ENCODE peak calls at places on chromosomes 16 and 17, in eight cellular contexts. A is adrenal gland, U is epithelial cell of proximal tubule, D is stomach, K is neural progenitor cell, I is upper lobe of right lung, Q is fibroblast of lung, H is fibroblast of the aortic adventitia. Z is an unnamed sample.

GRCh38 chr17:71180801-71181385 is 939.9 kb upstream of the SOX9 start:
- DNase-seq in Q (peak), A (peak), U (peak), I (no peak), D (no peak), K (no peak), H (no peak), Z (no peak)

GRCh38 chr17:21525464-21526130 is 149.4 kb downstream of the KCNJ12 start:
- DNase-seq in Q (no peak), H (no peak), I (no peak), A (no peak), U (no peak), D (no peak), K (no peak), Z (no peak)

GRCh38 chr16:87096746-87097145 is 220.4 kb downstream of the C16orf95 start:
- DNase-seq in U (no peak), K (no peak), D (no peak), I (no peak), A (no peak), Q (no peak), H (no peak), Z (no peak)

GRCh38 chr17:17075037-17075755 is 32.9 kb downstream of the MPRIP start:
- DNase-seq in A (peak), I (peak), U (no peak), K (no peak), H (peak), Q (peak), D (no peak), Z (no peak)

GRCh38 chr16:68646948-68647659 is 2.0 kb downstream of the CDH3 start:
- DNase-seq in I (no peak), H (no peak), D (no peak), K (no peak), Q (no peak), U (no peak), A (no peak), Z (no peak)

GRCh38 chr17:40699880-40700279 is 3.7 kb downstream of the KRT24 start:
- DNase-seq in I (no peak), H (peak), U (no peak), D (no peak), K (no peak), Q (no peak), A (no peak), Z (no peak)

GRCh38 chr16:54287018-54287757 is 601 bp upstream of the IRX3 start:
- DNase-seq in U (no peak), D (no peak), I (peak), K (no peak), A (no peak), H (no peak), Q (no peak), Z (no peak)

GRCh38 chr16:67481561-67482259 is 753 bp upstream of the ATP6V0D1 start:
- DNase-seq in I (peak), U (no peak), K (no peak), H (peak), Q (peak), D (peak), A (peak), Z (no peak)

GRCh38 chr17:83099570-83100181 is 20.3 kb downstream of the METRNL start:
- DNase-seq in A (no peak), Q (peak), I (no peak), K (peak), H (peak), D (peak), U (no peak), Z (no peak)

GRCh38 chr16:54935411-54936085 is 4.9 kb downstream of the IRX5 start:
- DNase-seq in K (no peak), U (no peak), H (peak), A (no peak), I (no peak), Q (no peak), D (no peak), Z (no peak)

GRCh38 chr16:9297437-9298113 is 206.1 kb downstream of the HAPSTR1 start:
- DNase-seq in Q (no peak), H (peak), A (peak), I (no peak), K (peak), U (no peak), D (peak), Z (peak)

GRCh38 chr17:45116434-45117016 is 15.8 kb downstream of the PLCD3 start:
- DNase-seq in D (no peak), H (no peak), K (no peak), Q (no peak), I (no peak), U (no peak), A (no peak), Z (no peak)

GRCh38 chr17:67223924-67224323 is 21.1 kb downstream of the HELZ start:
- DNase-seq in K (no peak), H (no peak), D (no peak), A (no peak), U (no peak), I (no peak), Q (no peak), Z (peak)

GRCh38 chr16:88773812-88774291 is 11.2 kb downstream of the PIEZO1 start:
- DNase-seq in H (peak), A (peak), U (no peak), K (peak), I (peak), Q (peak), D (peak), Z (peak)

GRCh38 chr17:62931101-62931500 is 34.9 kb upstream of the TANC2 start:
- DNase-seq in U (no peak), I (no peak), Q (no peak), K (no peak), D (no peak), A (no peak), H (no peak), Z (no peak)

GRCh38 chr16:3187798-3188674 is at the start of gene OR1F1:
- DNase-seq in Q (peak), H (peak), K (peak), I (no peak), A (no peak), U (no peak), D (no peak), Z (no peak)

GRCh38 chr17:28466521-28467048 is 6.9 kb upstream of the SLC13A2 start:
- DNase-seq in D (no peak), I (no peak), Q (no peak), H (peak), U (no peak), A (no peak), K (no peak), Z (peak)

GRCh38 chr17:43536236-43537088 is 9.7 kb downstream of the ETV4 start:
- DNase-seq in H (peak), Q (peak), D (no peak), A (no peak), K (no peak), I (no peak), U (no peak), Z (no peak)

GRCh38 chr16:87474017-87474416 is 18.8 kb downstream of the ZCCHC14 start:
- DNase-seq in D (no peak), K (no peak), I (no peak), Q (no peak), U (no peak), H (no peak), A (no peak), Z (no peak)

GRCh38 chr17:51045616-51046526 is 74.8 kb downstream of the SPAG9 start:
- DNase-seq in Q (peak), K (peak), H (no peak), U (no peak), D (no peak), A (no peak), I (no peak), Z (no peak)

GRCh38 chr16:86029131-86029741 is 130.3 kb downstream of the IRF8 start:
- DNase-seq in Q (peak), A (no peak), H (peak), U (no peak), D (peak), I (peak), K (no peak), Z (no peak)

GRCh38 chr17:21167303-21167702 is 40.5 kb downstream of the DHRS7B start:
- DNase-seq in K (no peak), U (no peak), D (no peak), I (no peak), A (no peak), Q (peak), H (peak), Z (no peak)

GRCh38 chr17:81429813-81430510 is 34.7 kb downstream of the BAHCC1 start:
- DNase-seq in H (peak), I (no peak), U (no peak), A (no peak), Q (peak), D (no peak), K (peak), Z (no peak)
- TF ChIP-seq CTCF in H (peak), I (no peak), U (no peak), A (no peak), Q (no peak), D (no peak), K (peak), Z (no peak)

DNA sequence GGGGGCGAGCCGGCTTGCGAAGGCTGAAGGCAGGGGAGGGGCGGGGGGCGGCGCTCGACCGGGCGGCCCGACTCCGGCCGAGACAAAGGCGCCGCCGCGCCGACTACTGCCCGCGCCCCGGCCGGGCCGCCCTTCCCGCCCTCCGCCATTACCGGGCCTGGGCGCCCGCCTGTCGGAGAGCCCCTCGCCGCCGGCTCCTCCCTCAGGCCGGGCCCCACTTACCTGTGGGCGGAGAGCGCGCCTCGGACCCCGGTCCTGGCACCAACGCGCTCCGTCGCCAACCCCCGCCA is 286 bp downstream of the SIAH1 start:
- DNase-seq in D (no peak), I (no peak), A (no peak), K (no peak), Q (no peak), U (no peak), H (no peak), Z (peak)
- H3K4me3 ChIP-seq in D (peak), I (peak), A (peak), K (peak), Q (peak), U (peak), H (peak), Z (peak)

GRCh38 chr16:81478294-81478693 is 33.7 kb downstream of the CMIP start:
- DNase-seq in K (no peak), H (no peak), A (no peak), U (no peak), Q (no peak), D (no peak), I (no peak), Z (peak)

GRCh38 chr16:81482329-81483063 is 37.9 kb downstream of the CMIP start:
- DNase-seq in D (no peak), Q (no peak), I (no peak), U (no peak), H (no peak), K (no peak), A (no peak), Z (no peak)

GRCh38 chr16:81483064-81483969 is 38.7 kb downstream of the CMIP start:
- DNase-seq in K (no peak), A (no peak), D (no peak), Q (peak), H (peak), U (no peak), I (no peak), Z (no peak)

GRCh38 chr16:81478876-81479496 is 34.4 kb downstream of the CMIP start:
- DNase-seq in A (peak), Q (no peak), D (peak), H (no peak), K (no peak), I (no peak), U (no peak), Z (no peak)

GRCh38 chr16:81480856-81481821 is 36.5 kb downstream of the CMIP start:
- DNase-seq in H (no peak), U (no peak), A (peak), Q (peak), D (peak), K (no peak), I (peak), Z (peak)
- TF ChIP-seq CTCF in H (no peak), U (peak), A (no peak), Q (no peak), D (no peak), K (no peak), I (no peak), Z (no peak)

DNA sequence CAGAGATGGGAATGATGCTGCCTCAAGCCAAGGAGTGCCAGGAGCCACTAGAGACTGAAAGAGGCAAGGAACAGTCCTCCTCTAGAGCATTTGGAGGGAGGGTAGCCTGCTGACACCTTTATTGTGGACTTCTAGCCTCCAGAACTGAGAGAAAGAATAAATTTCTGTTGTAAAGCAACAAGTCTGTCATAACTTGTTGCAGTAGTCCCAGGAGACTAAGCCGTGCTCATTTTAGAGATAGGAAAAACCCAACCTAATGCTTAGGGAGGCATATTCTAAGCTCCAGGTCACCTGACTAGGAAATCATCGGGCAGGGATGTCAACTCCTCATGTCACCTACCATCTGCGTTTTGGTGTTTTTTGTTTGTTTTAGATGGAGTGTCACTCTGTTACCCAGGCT is 345.4 kb upstream of the EEF2KMT start:
- DNase-seq in U (no peak), H (no peak), I (no peak), A (no peak), Q (no peak), D (no peak), K (no peak), Z (no peak)
- H3K4me3 ChIP-seq in U (no peak), H (no peak), I (no peak), A (no peak), Q (no peak), D (no peak), K (no peak), Z (no peak)

DNA sequence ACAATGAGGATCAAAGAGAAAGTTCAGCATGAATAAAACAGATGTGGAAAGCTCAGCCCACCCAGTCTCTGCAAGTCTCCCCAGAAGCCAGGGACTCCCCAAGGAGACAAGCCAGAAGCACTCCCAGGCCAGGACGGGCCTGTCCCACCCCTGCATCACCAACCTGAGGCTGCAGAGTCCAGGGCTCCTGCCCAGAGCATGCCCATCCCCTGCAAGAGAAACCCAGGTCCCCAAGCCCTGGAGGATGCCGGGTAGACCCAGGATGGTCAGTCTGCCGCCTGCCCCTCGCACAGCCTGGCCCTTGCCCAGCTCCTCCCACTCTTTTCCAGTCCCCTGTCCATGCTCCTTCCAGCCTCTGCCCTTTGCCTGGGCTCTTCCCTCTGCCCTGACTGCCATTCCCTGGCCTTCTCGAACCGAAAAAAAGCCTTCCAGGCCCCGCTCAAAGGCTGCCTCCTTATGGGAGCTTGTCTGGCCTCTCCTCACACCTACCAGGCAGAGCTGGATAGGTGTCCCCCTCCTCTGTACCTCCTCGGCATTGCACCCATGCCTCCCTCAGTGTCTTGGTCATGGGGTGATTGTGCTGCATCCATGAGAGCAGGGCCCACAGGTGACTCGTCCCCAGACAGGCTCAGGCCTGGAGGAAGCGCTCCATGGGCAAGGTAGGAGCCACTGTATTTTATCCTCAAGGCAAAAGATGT is 44.8 kb downstream of the BEAN1 start:
- DNase-seq in U (no peak), H (no peak), Q (no peak), I (no peak), K (no peak), A (no peak), D (no peak), Z (no peak)
- TF ChIP-seq CTCF in U (no peak), H (no peak), Q (no peak), I (no peak), K (peak), A (no peak), D (no peak), Z (no peak)

GRCh38 chr17:2398188-2398587 is 2.7 kb downstream of the MNT start:
- DNase-seq in Q (no peak), K (no peak), D (no peak), A (no peak), H (no peak), I (no peak), U (no peak), Z (no peak)

GRCh38 chr17:2398655-2399571 is 1.9 kb downstream of the MNT start:
- DNase-seq in H (peak), Q (peak), K (peak), A (peak), I (peak), U (no peak), D (peak), Z (peak)

GRCh38 chr17:2396192-2396567 is 4.7 kb downstream of the MNT start:
- DNase-seq in H (no peak), D (no peak), A (no peak), I (peak), K (no peak), Q (no peak), U (no peak), Z (no peak)

GRCh38 chr17:2396568-2397246 is 4.2 kb downstream of the MNT start:
- DNase-seq in D (peak), Q (peak), I (peak), K (peak), U (no peak), A (peak), H (peak), Z (peak)

GRCh38 chr17:2397247-2398171 is 3.4 kb downstream of the MNT start:
- DNase-seq in K (no peak), A (no peak), U (no peak), Q (no peak), I (peak), D (no peak), H (no peak), Z (no peak)
- H3K4me3 ChIP-seq in K (peak), A (no peak), U (peak), Q (no peak), I (peak), D (peak), H (peak), Z (no peak)

DNA sequence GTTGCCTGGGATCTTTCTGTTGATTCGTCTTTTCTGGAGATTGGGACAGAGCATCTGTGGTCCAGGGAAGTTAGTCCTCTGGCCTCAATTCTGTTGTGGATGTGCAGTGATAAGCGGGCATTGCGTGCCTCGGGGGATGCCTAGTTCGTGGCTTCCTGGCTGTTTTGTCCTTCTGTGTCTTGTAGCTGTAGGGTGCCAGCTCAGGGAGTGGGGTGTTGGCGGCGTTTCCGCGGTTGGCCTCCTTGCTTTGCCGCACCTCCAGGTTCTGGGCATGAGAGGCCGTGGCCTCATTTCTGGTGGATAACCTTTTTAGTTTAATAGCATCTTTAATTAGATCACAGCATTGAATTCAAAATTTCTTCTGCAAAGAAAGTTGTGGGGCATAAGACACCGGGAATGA is 1.4 kb upstream of the JPT2 start:
- DNase-seq in A (no peak), K (no peak), H (no peak), U (no peak), D (no peak), Q (no peak), I (no peak), Z (no peak)
- TF ChIP-seq CTCF in A (no peak), K (no peak), H (no peak), U (no peak), D (no peak), Q (no peak), I (no peak), Z (no peak)

Z was measured in Caco-2.